ENCODE peak calls at places on chromosomes 5 and 9, in seven cellular contexts. One of them, this sample, is unnamed.

GRCh38 chr9:132142883-132143282 is 19.0 kb upstream of the NTNG2 start:
- DNase-seq in SK-N-SH: peak
- DNase-seq in dorsolateral prefrontal cortex: no peak
- DNase-seq in ovary: no peak
- DNase-seq in GM12865: no peak
- DNase-seq in body of pancreas: no peak
- DNase-seq in GM13976: no peak
- DNase-seq in this sample: no peak

GRCh38 chr5:179124853-179125788 is 64.9 kb downstream of the ZNF354C start:
- DNase-seq in SK-N-SH: no peak
- DNase-seq in dorsolateral prefrontal cortex: no peak
- DNase-seq in ovary: peak
- DNase-seq in GM12865: no peak
- DNase-seq in body of pancreas: peak
- DNase-seq in GM13976: no peak
- DNase-seq in this sample: no peak

GRCh38 chr5:124592891-124593290 is 153.5 kb downstream of the ZNF608 start:
- DNase-seq in SK-N-SH: no peak
- DNase-seq in dorsolateral prefrontal cortex: no peak
- DNase-seq in ovary: no peak
- DNase-seq in GM12865: no peak
- DNase-seq in body of pancreas: no peak
- DNase-seq in GM13976: no peak
- DNase-seq in this sample: no peak

GRCh38 chr5:6222121-6222520 is 156.2 kb downstream of the MED10 start:
- DNase-seq in SK-N-SH: no peak
- DNase-seq in dorsolateral prefrontal cortex: no peak
- DNase-seq in ovary: no peak
- DNase-seq in GM12865: peak
- DNase-seq in body of pancreas: no peak
- DNase-seq in GM13976: no peak
- DNase-seq in this sample: no peak

GRCh38 chr5:96243862-96244261 is 189.2 kb downstream of the PCSK1 start:
- DNase-seq in SK-N-SH: no peak
- DNase-seq in dorsolateral prefrontal cortex: no peak
- DNase-seq in ovary: no peak
- DNase-seq in GM12865: no peak
- DNase-seq in body of pancreas: no peak
- DNase-seq in GM13976: no peak
- DNase-seq in this sample: no peak

GRCh38 chr5:121691478-121691877 is 160.2 kb upstream of the FTMT start:
- DNase-seq in SK-N-SH: no peak
- DNase-seq in dorsolateral prefrontal cortex: no peak
- DNase-seq in ovary: no peak
- DNase-seq in GM12865: no peak
- DNase-seq in body of pancreas: no peak
- DNase-seq in GM13976: no peak
- DNase-seq in this sample: no peak

GRCh38 chr9:97517331-97518089 is 16.0 kb downstream of the TMOD1 start:
- DNase-seq in SK-N-SH: no peak
- DNase-seq in dorsolateral prefrontal cortex: no peak
- DNase-seq in ovary: no peak
- DNase-seq in GM12865: no peak
- DNase-seq in body of pancreas: no peak
- DNase-seq in GM13976: no peak
- DNase-seq in this sample: no peak

GRCh38 chr5:27158775-27159174 is 120.4 kb upstream of the CDH9 start:
- DNase-seq in SK-N-SH: no peak
- DNase-seq in dorsolateral prefrontal cortex: no peak
- DNase-seq in ovary: no peak
- DNase-seq in GM12865: no peak
- DNase-seq in body of pancreas: no peak
- DNase-seq in GM13976: no peak
- DNase-seq in this sample: no peak

GRCh38 chr9:107284636-107285035 is 1.6 kb downstream of the RAD23B start:
- DNase-seq in SK-N-SH: no peak
- DNase-seq in dorsolateral prefrontal cortex: no peak
- DNase-seq in ovary: no peak
- DNase-seq in GM12865: peak
- DNase-seq in body of pancreas: no peak
- DNase-seq in GM13976: no peak
- DNase-seq in this sample: no peak

GRCh38 chr9:111362526-111362925 is 32.5 kb upstream of the OR2K2 start:
- DNase-seq in SK-N-SH: no peak
- DNase-seq in dorsolateral prefrontal cortex: no peak
- DNase-seq in ovary: no peak
- DNase-seq in GM12865: no peak
- DNase-seq in body of pancreas: no peak
- DNase-seq in GM13976: no peak
- DNase-seq in this sample: no peak

GRCh38 chr5:96333397-96333790 is 99.7 kb downstream of the PCSK1 start:
- DNase-seq in SK-N-SH: no peak
- DNase-seq in dorsolateral prefrontal cortex: no peak
- DNase-seq in ovary: no peak
- DNase-seq in GM12865: no peak
- DNase-seq in body of pancreas: no peak
- DNase-seq in GM13976: no peak
- DNase-seq in this sample: no peak

GRCh38 chr5:125151150-125151932 is 404.9 kb upstream of the ZNF608 start:
- DNase-seq in SK-N-SH: no peak
- DNase-seq in dorsolateral prefrontal cortex: no peak
- DNase-seq in ovary: no peak
- DNase-seq in GM12865: no peak
- DNase-seq in body of pancreas: no peak
- DNase-seq in GM13976: no peak
- DNase-seq in this sample: no peak

GRCh38 chr5:35938518-35939227 is at the start of gene CAPSL:
- DNase-seq in SK-N-SH: peak
- DNase-seq in dorsolateral prefrontal cortex: no peak
- DNase-seq in ovary: no peak
- DNase-seq in GM12865: peak
- DNase-seq in body of pancreas: peak
- DNase-seq in GM13976: no peak
- DNase-seq in this sample: peak

GRCh38 chr9:78286946-78287388 is 10.0 kb upstream of the PSAT1 start:
- DNase-seq in SK-N-SH: no peak
- DNase-seq in dorsolateral prefrontal cortex: no peak
- DNase-seq in ovary: no peak
- DNase-seq in GM12865: no peak
- DNase-seq in body of pancreas: no peak
- DNase-seq in GM13976: no peak
- DNase-seq in this sample: no peak

GRCh38 chr9:32725066-32725860 is 58.1 kb upstream of the TMEM215 start:
- DNase-seq in SK-N-SH: no peak
- DNase-seq in dorsolateral prefrontal cortex: no peak
- DNase-seq in ovary: no peak
- DNase-seq in GM12865: peak
- DNase-seq in body of pancreas: no peak
- DNase-seq in GM13976: no peak
- DNase-seq in this sample: no peak

GRCh38 chr5:160434022-160434531 is 12.4 kb downstream of the PTTG1 start:
- DNase-seq in SK-N-SH: no peak
- DNase-seq in dorsolateral prefrontal cortex: peak
- DNase-seq in ovary: no peak
- DNase-seq in GM12865: peak
- DNase-seq in body of pancreas: no peak
- DNase-seq in GM13976: peak
- DNase-seq in this sample: no peak

GRCh38 chr9:109590945-109591344 is 92.8 kb upstream of the PTPN3 start:
- DNase-seq in SK-N-SH: no peak
- DNase-seq in dorsolateral prefrontal cortex: no peak
- DNase-seq in ovary: no peak
- DNase-seq in GM12865: no peak
- DNase-seq in body of pancreas: no peak
- DNase-seq in GM13976: no peak
- DNase-seq in this sample: no peak

GRCh38 chr5:179262126-179262920 is 82.9 kb downstream of the ADAMTS2 start:
- DNase-seq in SK-N-SH: peak
- DNase-seq in dorsolateral prefrontal cortex: peak
- DNase-seq in ovary: peak
- DNase-seq in GM12865: no peak
- DNase-seq in body of pancreas: peak
- DNase-seq in GM13976: no peak
- DNase-seq in this sample: no peak

GRCh38 chr5:76368941-76369340 is 34.1 kb upstream of the IQGAP2 start:
- DNase-seq in SK-N-SH: no peak
- DNase-seq in dorsolateral prefrontal cortex: no peak
- DNase-seq in ovary: no peak
- DNase-seq in GM12865: no peak
- DNase-seq in body of pancreas: no peak
- DNase-seq in GM13976: no peak
- DNase-seq in this sample: no peak

GRCh38 chr9:95273369-95274051 is 44.0 kb downstream of the FANCC start:
- DNase-seq in SK-N-SH: no peak
- DNase-seq in dorsolateral prefrontal cortex: no peak
- DNase-seq in ovary: no peak
- DNase-seq in GM12865: peak
- DNase-seq in body of pancreas: no peak
- DNase-seq in GM13976: no peak
- DNase-seq in this sample: no peak

GRCh38 chr5:14872070-14872989 is 752 bp upstream of the ANKH start:
- DNase-seq in SK-N-SH: peak
- DNase-seq in dorsolateral prefrontal cortex: peak
- DNase-seq in ovary: peak
- DNase-seq in GM12865: peak
- DNase-seq in body of pancreas: peak
- DNase-seq in GM13976: peak
- DNase-seq in this sample: peak

GRCh38 chr5:776862-777711 is 7.4 kb downstream of the ZDHHC11B start:
- DNase-seq in SK-N-SH: peak
- DNase-seq in dorsolateral prefrontal cortex: no peak
- DNase-seq in ovary: peak
- DNase-seq in GM12865: no peak
- DNase-seq in body of pancreas: no peak
- DNase-seq in GM13976: peak
- DNase-seq in this sample: no peak

GRCh38 chr9:136808075-136808780 is 480 bp downstream of the RABL6 start:
- DNase-seq in SK-N-SH: peak
- DNase-seq in dorsolateral prefrontal cortex: no peak
- DNase-seq in ovary: peak
- DNase-seq in GM12865: peak
- DNase-seq in body of pancreas: peak
- DNase-seq in GM13976: peak
- DNase-seq in this sample: no peak

GRCh38 chr9:27545471-27545870 is 15.9 kb upstream of the MOB3B start:
- DNase-seq in SK-N-SH: no peak
- DNase-seq in dorsolateral prefrontal cortex: no peak
- DNase-seq in ovary: no peak
- DNase-seq in GM12865: no peak
- DNase-seq in body of pancreas: peak
- DNase-seq in GM13976: no peak
- DNase-seq in this sample: no peak

GRCh38 chr5:133653602-133653995 is 41.3 kb upstream of the FSTL4 start:
- DNase-seq in SK-N-SH: no peak
- DNase-seq in dorsolateral prefrontal cortex: no peak
- DNase-seq in ovary: no peak
- DNase-seq in GM12865: no peak
- DNase-seq in body of pancreas: no peak
- DNase-seq in GM13976: no peak
- DNase-seq in this sample: no peak

GRCh38 chr5:170892201-170892600 is 30.4 kb downstream of the RANBP17 start:
- DNase-seq in SK-N-SH: no peak
- DNase-seq in dorsolateral prefrontal cortex: no peak
- DNase-seq in ovary: no peak
- DNase-seq in GM12865: no peak
- DNase-seq in body of pancreas: no peak
- DNase-seq in GM13976: no peak
- DNase-seq in this sample: no peak

GRCh38 chr9:34500623-34501267 is 22.0 kb downstream of the ENHO start:
- DNase-seq in SK-N-SH: peak
- DNase-seq in dorsolateral prefrontal cortex: peak
- DNase-seq in ovary: peak
- DNase-seq in GM12865: peak
- DNase-seq in body of pancreas: peak
- DNase-seq in GM13976: peak
- DNase-seq in this sample: peak

GRCh38 chr9:34503406-34503805 is 19.4 kb downstream of the ENHO start:
- DNase-seq in SK-N-SH: no peak
- DNase-seq in dorsolateral prefrontal cortex: no peak
- DNase-seq in ovary: no peak
- DNase-seq in GM12865: no peak
- DNase-seq in body of pancreas: no peak
- DNase-seq in GM13976: no peak
- DNase-seq in this sample: no peak

GRCh38 chr9:34502471-34503335 is 20.1 kb downstream of the ENHO start:
- DNase-seq in SK-N-SH: no peak
- DNase-seq in dorsolateral prefrontal cortex: no peak
- DNase-seq in ovary: no peak
- DNase-seq in GM12865: no peak
- DNase-seq in body of pancreas: no peak
- DNase-seq in GM13976: no peak
- DNase-seq in this sample: no peak

GRCh38 chr9:34501372-34501771 is 21.4 kb downstream of the ENHO start:
- DNase-seq in SK-N-SH: no peak
- DNase-seq in dorsolateral prefrontal cortex: no peak
- DNase-seq in ovary: no peak
- DNase-seq in GM12865: no peak
- DNase-seq in body of pancreas: no peak
- DNase-seq in GM13976: no peak
- DNase-seq in this sample: no peak

GRCh38 chr9:34501889-34502425 is 20.8 kb downstream of the ENHO start:
- DNase-seq in SK-N-SH: no peak
- DNase-seq in dorsolateral prefrontal cortex: peak
- DNase-seq in ovary: peak
- DNase-seq in GM12865: no peak
- DNase-seq in body of pancreas: peak
- DNase-seq in GM13976: no peak
- DNase-seq in this sample: no peak
- TF ChIP-seq CTCF in SK-N-SH: no peak
- TF ChIP-seq CTCF in dorsolateral prefrontal cortex: peak
- TF ChIP-seq CTCF in ovary: no peak
- TF ChIP-seq CTCF in GM12865: no peak
- TF ChIP-seq CTCF in body of pancreas: no peak
- TF ChIP-seq CTCF in GM13976: no peak
- TF ChIP-seq CTCF in this sample: no peak

GRCh38 chr9:119961774-119962408 is 592.7 kb upstream of the BRINP1 start:
- DNase-seq in SK-N-SH: peak
- DNase-seq in dorsolateral prefrontal cortex: no peak
- DNase-seq in ovary: no peak
- DNase-seq in GM12865: peak
- DNase-seq in body of pancreas: peak
- DNase-seq in GM13976: peak
- DNase-seq in this sample: peak
- TF ChIP-seq CTCF in SK-N-SH: peak
- TF ChIP-seq CTCF in dorsolateral prefrontal cortex: peak
- TF ChIP-seq CTCF in ovary: no peak
- TF ChIP-seq CTCF in GM12865: peak
- TF ChIP-seq CTCF in body of pancreas: peak
- TF ChIP-seq CTCF in GM13976: peak
- TF ChIP-seq CTCF in this sample: peak

GRCh38 chr9:83231039-83231438 is 168.1 kb upstream of the RASEF start:
- DNase-seq in SK-N-SH: no peak
- DNase-seq in dorsolateral prefrontal cortex: no peak
- DNase-seq in ovary: no peak
- DNase-seq in GM12865: peak
- DNase-seq in body of pancreas: no peak
- DNase-seq in GM13976: no peak
- DNase-seq in this sample: no peak
- TF ChIP-seq CTCF in SK-N-SH: no peak
- TF ChIP-seq CTCF in dorsolateral prefrontal cortex: peak
- TF ChIP-seq CTCF in ovary: no peak
- TF ChIP-seq CTCF in GM12865: peak
- TF ChIP-seq CTCF in body of pancreas: no peak
- TF ChIP-seq CTCF in GM13976: no peak
- TF ChIP-seq CTCF in this sample: peak

GRCh38 chr9:101465330-101465915 is 29.8 kb upstream of the ALDOB start:
- DNase-seq in SK-N-SH: no peak
- DNase-seq in dorsolateral prefrontal cortex: no peak
- DNase-seq in ovary: no peak
- DNase-seq in GM12865: peak
- DNase-seq in body of pancreas: peak
- DNase-seq in GM13976: no peak
- DNase-seq in this sample: no peak
- TF ChIP-seq CTCF in SK-N-SH: peak
- TF ChIP-seq CTCF in dorsolateral prefrontal cortex: peak
- TF ChIP-seq CTCF in ovary: no peak
- TF ChIP-seq CTCF in GM12865: no peak
- TF ChIP-seq CTCF in body of pancreas: peak
- TF ChIP-seq CTCF in GM13976: no peak
- TF ChIP-seq CTCF in this sample: no peak

This sample was measured in neural crest cell.